ENCODE peak calls at places on chromosome 11, in eight cellular contexts. I is RWPE1, C is MM.1S, J is AG09309, L is lower lobe of right lung, S is astrocyte, K is stomach, F is GM06990. Q is an unnamed sample.
A peak's percentile ranks its signal among the peaks of the same experiment; 100 is the strongest.

GRCh38 chr11:45473491-45473890 is 187.3 kb upstream of the SYT13 start:
- DNase-seq in F (no peak), J (no peak), K (no peak), C (no peak), S (no peak), L (no peak), I (no peak), Q (no peak)

GRCh38 chr11:101686514-101686913 is 102.7 kb upstream of the TRPC6 start:
- DNase-seq in I (peak; percentile 81), C (no peak), L (no peak), J (peak; percentile 34), K (no peak), S (peak; percentile 89), F (no peak), Q (no peak)

GRCh38 chr11:1729692-1730011 is 20.7 kb downstream of the IFITM10 start:
- DNase-seq in S (no peak), K (no peak), J (no peak), F (no peak), I (no peak), L (no peak), C (no peak), Q (no peak)

GRCh38 chr11:69529001-69529400 is 47.5 kb downstream of the LINC01488 start:
- DNase-seq in K (no peak), I (no peak), L (no peak), J (no peak), S (no peak), F (no peak), C (no peak), Q (no peak)

GRCh38 chr11:85626496-85626895 is 648 bp downstream of the DLG2 start:
- DNase-seq in I (no peak), S (no peak), J (no peak), L (no peak), F (no peak), C (no peak), K (peak; percentile 34), Q (peak; percentile 33)

GRCh38 chr11:100080401-100080800 is 606.7 kb upstream of the ARHGAP42 start:
- DNase-seq in J (no peak), L (no peak), K (no peak), F (no peak), S (no peak), I (no peak), C (no peak), Q (no peak)

GRCh38 chr11:1529286-1529685 is 42.7 kb upstream of the MOB2 start:
- DNase-seq in L (no peak), J (no peak), I (no peak), K (no peak), S (no peak), F (no peak), C (no peak), Q (no peak)

GRCh38 chr11:17020831-17021230 is 6.6 kb upstream of the PLEKHA7 start:
- DNase-seq in L (no peak), F (no peak), J (no peak), S (no peak), I (no peak), C (no peak), K (no peak), Q (no peak)

GRCh38 chr11:94132152-94132558 is 3.5 kb downstream of the PANX1 start:
- DNase-seq in S (peak; percentile 89), C (no peak), I (peak; percentile 37), F (no peak), L (no peak), K (no peak), J (no peak), Q (no peak)

GRCh38 chr11:7485136-7485853 is at the start of gene OLFML1:
- DNase-seq in J (no peak), S (no peak), C (no peak), F (no peak), L (no peak), I (no peak), K (no peak), Q (no peak)

GRCh38 chr11:7487360-7487759 is 2.1 kb downstream of the OLFML1 start:
- DNase-seq in J (no peak), I (no peak), F (no peak), C (no peak), K (no peak), L (no peak), S (no peak), Q (no peak)

GRCh38 chr11:7486731-7487130 is 1.4 kb downstream of the OLFML1 start:
- DNase-seq in K (no peak), J (no peak), F (no peak), L (no peak), S (no peak), C (no peak), I (no peak), Q (no peak)

GRCh38 chr11:7485854-7486425 is 634 bp downstream of the OLFML1 start:
- DNase-seq in F (no peak), L (no peak), K (no peak), J (no peak), S (no peak), C (no peak), I (no peak), Q (no peak)

DNA sequence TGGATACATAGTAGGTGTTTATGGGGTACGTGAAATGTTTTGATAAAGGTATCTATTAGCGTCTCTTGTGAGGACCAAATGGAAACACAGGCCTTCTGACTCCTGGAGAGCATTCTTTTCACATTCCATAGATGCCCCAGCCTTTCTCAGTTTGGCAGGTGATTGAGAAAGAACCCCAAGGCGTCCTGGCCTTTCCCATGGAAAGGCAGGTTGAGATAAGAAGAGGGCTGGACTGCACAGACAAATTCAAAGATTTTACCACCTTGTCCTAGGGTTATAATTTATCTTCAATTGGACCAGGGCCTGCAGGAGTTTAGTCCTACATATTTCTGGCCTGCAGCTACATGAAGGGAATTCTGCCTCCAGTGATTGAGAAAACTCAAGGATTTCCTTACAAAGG is 661 bp upstream of the OLFML1 start:
- DNase-seq in C (no peak), I (no peak), S (no peak), L (no peak), K (no peak), F (no peak), J (no peak), Q (no peak)
- TF ChIP-seq CTCF in C (no peak), I (no peak), S (no peak), L (no peak), K (no peak), F (no peak), J (no peak), Q (no peak)

GRCh38 chr11:9091044-9091936 is at the start of gene SCUBE2:
- DNase-seq in S (no peak), K (no peak), C (no peak), L (no peak), F (no peak), I (no peak), J (no peak), Q (no peak)

GRCh38 chr11:9095421-9095820 is 4.0 kb upstream of the SCUBE2 start:
- DNase-seq in F (no peak), S (no peak), C (no peak), K (no peak), L (no peak), J (no peak), I (no peak), Q (peak; percentile 32)

GRCh38 chr11:9094420-9094819 is 3.0 kb upstream of the SCUBE2 start:
- DNase-seq in J (no peak), C (no peak), S (no peak), L (no peak), I (no peak), F (no peak), K (no peak), Q (no peak)

GRCh38 chr11:9092085-9092484 is 686 bp upstream of the SCUBE2 start:
- DNase-seq in K (no peak), I (no peak), C (no peak), J (no peak), S (no peak), F (no peak), L (no peak), Q (no peak)

DNA sequence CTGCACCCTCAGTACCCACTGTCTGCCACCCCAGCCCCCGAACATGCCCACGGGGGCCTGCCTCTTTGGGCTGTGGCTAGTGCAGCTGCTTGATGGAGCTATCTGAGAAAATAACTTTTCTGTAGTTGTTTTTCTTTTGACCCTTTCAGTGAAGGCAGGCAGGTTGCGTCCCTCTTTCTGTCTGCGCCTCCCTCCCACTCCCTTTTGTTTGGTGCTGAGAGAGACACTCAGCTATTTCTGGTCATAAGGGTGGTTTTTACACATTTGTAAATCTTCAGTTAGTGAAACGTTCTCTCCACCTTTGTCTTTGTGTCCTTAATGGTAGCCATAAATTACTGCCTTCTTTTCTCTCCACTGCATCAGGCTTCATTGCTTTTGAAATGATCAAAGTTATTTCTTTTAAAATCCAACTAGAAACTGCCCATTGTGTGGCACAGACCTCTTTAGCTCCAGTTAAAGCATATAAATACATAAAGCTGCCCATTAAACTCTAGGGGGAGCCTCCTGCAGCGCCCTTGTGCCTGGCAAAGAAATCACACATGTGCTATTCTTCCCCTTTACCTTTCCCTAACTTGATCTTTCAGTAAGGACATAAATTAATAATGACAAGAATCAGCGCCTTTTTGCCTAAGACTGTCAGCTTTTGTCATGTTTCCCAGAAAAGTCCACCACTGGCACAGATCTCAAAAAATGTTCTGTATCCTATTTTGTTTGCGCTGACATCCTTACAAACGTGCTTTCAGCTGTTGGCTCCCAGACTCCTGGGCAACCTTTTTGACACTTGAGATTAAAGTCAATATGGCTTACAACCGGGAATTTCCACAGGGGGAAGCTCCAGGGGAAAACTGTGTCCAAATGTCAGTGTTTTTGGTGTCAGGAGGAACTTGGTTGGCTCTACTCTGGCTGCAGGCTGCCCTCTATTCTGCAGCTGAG is 1.7 kb upstream of the SCUBE2 start:
- DNase-seq in I (no peak), L (no peak), K (no peak), S (no peak), F (no peak), C (no peak), J (no peak), Q (no peak)
- TF ChIP-seq CTCF in I (peak; percentile 10), L (no peak), K (no peak), S (peak; percentile 12), F (peak; percentile 36), C (peak; percentile 19), J (peak; percentile 31), Q (no peak)

GRCh38 chr11:118264568-118265470 is 722 bp upstream of the MPZL2 start:
- DNase-seq in C (no peak), L (no peak), F (no peak), J (no peak), I (no peak), K (no peak), S (no peak), Q (no peak)

GRCh38 chr11:118263109-118263508 is 988 bp downstream of the MPZL2 start:
- DNase-seq in S (no peak), J (no peak), C (no peak), L (no peak), F (no peak), K (no peak), I (no peak), Q (no peak)

GRCh38 chr11:118267486-118267885 is 3.4 kb upstream of the MPZL2 start:
- DNase-seq in J (no peak), C (no peak), F (no peak), L (no peak), I (peak; percentile 33), K (no peak), S (no peak), Q (no peak)

GRCh38 chr11:118265954-118266353 is 1.9 kb upstream of the MPZL2 start:
- DNase-seq in F (no peak), S (no peak), I (no peak), L (peak; percentile 89), C (no peak), J (no peak), K (peak; percentile 87), Q (no peak)

GRCh38 chr11:118263694-118264567 is at the start of gene MPZL2:
- DNase-seq in F (no peak), K (peak; percentile 85), J (no peak), C (peak; percentile 69), L (peak; percentile 76), S (no peak), I (peak; percentile 88), Q (peak; percentile 57)
- TF ChIP-seq CTCF in F (no peak), K (no peak), J (no peak), C (no peak), L (no peak), S (no peak), I (peak; percentile 24), Q (no peak)

GRCh38 chr11:30143098-30143705 is 87.6 kb upstream of the FSHB start:
- DNase-seq in I (peak; percentile 17), C (peak; percentile 54), L (no peak), F (no peak), K (no peak), S (no peak), J (no peak), Q (no peak)
- TF ChIP-seq CTCF in I (peak; percentile 80), C (peak; percentile 78), L (peak; percentile 68), F (peak; percentile 76), K (peak; percentile 18), S (peak; percentile 82), J (peak; percentile 55), Q (peak; percentile 81)